ENCODE peak calls at places on chromosomes 5 and 9, in five cellular contexts. S, E, L, G and H are unnamed samples.

GRCh38 chr9:81317939-81318338 is 371.4 kb downstream of the TLE1 start:
- DNase-seq in S (no peak), E (no peak), L (no peak), G (no peak), H (peak)

GRCh38 chr5:158629591-158630312 is 470.0 kb downstream of the EBF1 start:
- DNase-seq in S (no peak), E (no peak), L (no peak), G (no peak), H (no peak)

GRCh38 chr9:123048748-123049147 is 15.3 kb downstream of the GPR21 start:
- DNase-seq in S (peak), E (no peak), L (no peak), G (no peak), H (peak)

GRCh38 chr5:10689391-10690081 is 71.5 kb downstream of the DAP start:
- DNase-seq in S (no peak), E (no peak), L (peak), G (no peak), H (peak)

GRCh38 chr9:106716820-106717219 is 146.1 kb upstream of the ZNF462 start:
- DNase-seq in S (no peak), E (no peak), L (no peak), G (no peak), H (no peak)

GRCh38 chr9:87662808-87663528 is 63.0 kb upstream of the CTSL start:
- DNase-seq in S (peak), E (peak), L (peak), G (peak), H (peak)

GRCh38 chr5:157172408-157172807 is 6.3 kb upstream of the GARIN3 start:
- DNase-seq in S (no peak), E (no peak), L (no peak), G (no peak), H (no peak)

GRCh38 chr9:134396825-134397224 is 70.6 kb downstream of the RXRA start:
- DNase-seq in S (no peak), E (no peak), L (no peak), G (no peak), H (no peak)

GRCh38 chr9:126952180-126952960 is 37.8 kb downstream of the RALGPS1 start:
- DNase-seq in S (peak), E (no peak), L (no peak), G (no peak), H (peak)

GRCh38 chr9:113533335-113534225 is 70.1 kb downstream of the RGS3 start:
- DNase-seq in S (no peak), E (no peak), L (peak), G (no peak), H (no peak)

GRCh38 chr5:140107312-140108092 is 6.4 kb upstream of the PURA start:
- DNase-seq in S (peak), E (peak), L (peak), G (peak), H (peak)

GRCh38 chr9:91199739-91200497 is 161.8 kb downstream of the AUH start:
- DNase-seq in S (peak), E (no peak), L (no peak), G (no peak), H (no peak)

GRCh38 chr5:161691911-161692310 is 6.4 kb downstream of the GABRA6 start:
- DNase-seq in S (no peak), E (no peak), L (no peak), G (no peak), H (no peak)

GRCh38 chr5:161687316-161687715 is 1.8 kb downstream of the GABRA6 start:
- DNase-seq in S (no peak), E (no peak), L (no peak), G (no peak), H (no peak)

GRCh38 chr5:161686149-161686548 is 628 bp downstream of the GABRA6 start:
- DNase-seq in S (no peak), E (no peak), L (no peak), G (no peak), H (no peak)

GRCh38 chr5:161685461-161685860 is at the start of gene GABRA6:
- DNase-seq in S (no peak), E (no peak), L (no peak), G (no peak), H (no peak)

GRCh38 chr5:161686881-161687280 is 1.4 kb downstream of the GABRA6 start:
- DNase-seq in S (no peak), E (no peak), L (no peak), G (no peak), H (no peak)
- TF ChIP-seq EZH2 in S (no peak), E (no peak), L (no peak), G (no peak), H (no peak)

GRCh38 chr5:42886612-42887011 is 74.9 kb upstream of the SELENOP start:
- DNase-seq in S (no peak), E (no peak), L (no peak), G (no peak), H (no peak)
- TF ChIP-seq EZH2 in S (no peak), E (no peak), L (no peak), G (no peak), H (no peak)

DNA sequence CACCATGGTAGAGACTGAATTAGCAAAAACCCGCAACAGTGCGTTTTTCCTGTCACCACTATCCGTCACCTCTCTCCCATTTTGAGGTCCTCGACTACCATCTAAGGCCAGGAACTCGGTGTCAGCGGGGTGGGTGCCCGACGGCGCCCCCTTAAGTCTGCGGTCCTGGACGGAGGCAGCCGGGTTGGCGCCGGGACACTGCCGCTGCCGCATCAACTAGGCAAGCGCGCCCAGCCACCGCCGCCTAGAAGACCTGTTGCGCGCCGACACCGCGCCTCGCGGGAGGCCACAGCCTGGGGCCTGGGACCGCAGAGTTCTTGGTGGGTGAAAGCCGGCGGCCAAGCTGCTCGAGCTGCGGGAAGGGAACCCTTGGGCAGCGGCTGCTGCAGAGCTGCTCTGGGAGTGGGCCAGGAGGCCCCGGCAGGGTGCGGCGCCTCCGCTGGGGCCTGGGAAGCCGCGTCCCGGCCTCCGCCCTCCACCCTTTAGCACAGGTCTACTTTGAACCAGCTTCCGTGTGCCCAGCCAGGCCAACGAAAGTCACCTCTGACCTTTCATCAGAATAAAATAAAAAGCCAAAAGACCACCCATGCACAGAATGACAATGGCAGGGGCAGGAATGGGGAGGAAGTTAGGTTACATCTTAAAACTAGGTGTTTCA is 3.5 kb downstream of the FOXB2 start:
- DNase-seq in S (no peak), E (no peak), L (peak), G (no peak), H (no peak)
- TF ChIP-seq EZH2 in S (peak), E (no peak), L (peak), G (peak), H (peak)

GRCh38 chr9:121499427-121500164 is at the start of gene GGTA1:
- DNase-seq in S (peak), E (no peak), L (peak), G (peak), H (peak)
- TF ChIP-seq EZH2 in S (no peak), E (no peak), L (peak), G (peak), H (peak)